ENCODE peak calls at places on chromosomes 2 and 18, in seven cellular contexts. One of them, this sample, is unnamed.

GRCh38 chr18:76346490-76347130 is 148.4 kb downstream of the ZNF516 start:
- DNase-seq in AG04450: no peak
- DNase-seq in H54: no peak
- DNase-seq in NCI-H2081: no peak
- DNase-seq in activated T-cell treated with anti-CD3 and anti-CD28 coated beads, Interleukin-2, amount 50 U/mL, for 72 hours: no peak
- DNase-seq in type B pancreatic cell: no peak
- DNase-seq in AG10803: no peak
- DNase-seq in this sample: no peak

GRCh38 chr18:79488311-79489047 is 92.7 kb downstream of the NFATC1 start:
- DNase-seq in AG04450: no peak
- DNase-seq in H54: no peak
- DNase-seq in NCI-H2081: no peak
- DNase-seq in activated T-cell treated with anti-CD3 and anti-CD28 coated beads, Interleukin-2, amount 50 U/mL, for 72 hours: no peak
- DNase-seq in type B pancreatic cell: no peak
- DNase-seq in AG10803: no peak
- DNase-seq in this sample: no peak

GRCh38 chr18:525066-525797 is 24.7 kb upstream of the COLEC12 start:
- DNase-seq in AG04450: peak
- DNase-seq in H54: peak
- DNase-seq in NCI-H2081: no peak
- DNase-seq in activated T-cell treated with anti-CD3 and anti-CD28 coated beads, Interleukin-2, amount 50 U/mL, for 72 hours: no peak
- DNase-seq in type B pancreatic cell: no peak
- DNase-seq in AG10803: peak
- DNase-seq in this sample: peak

GRCh38 chr2:150555957-150556356 is 68.5 kb upstream of the RND3 start:
- DNase-seq in AG04450: no peak
- DNase-seq in H54: no peak
- DNase-seq in NCI-H2081: no peak
- DNase-seq in activated T-cell treated with anti-CD3 and anti-CD28 coated beads, Interleukin-2, amount 50 U/mL, for 72 hours: no peak
- DNase-seq in type B pancreatic cell: no peak
- DNase-seq in AG10803: peak
- DNase-seq in this sample: no peak

GRCh38 chr2:144675731-144676130 is 155.8 kb upstream of the ZEB2 start:
- DNase-seq in AG04450: no peak
- DNase-seq in H54: no peak
- DNase-seq in NCI-H2081: no peak
- DNase-seq in activated T-cell treated with anti-CD3 and anti-CD28 coated beads, Interleukin-2, amount 50 U/mL, for 72 hours: no peak
- DNase-seq in type B pancreatic cell: no peak
- DNase-seq in AG10803: no peak
- DNase-seq in this sample: no peak

GRCh38 chr2:39604875-39605274 is 60.8 kb upstream of the TMEM178A start:
- DNase-seq in AG04450: no peak
- DNase-seq in H54: no peak
- DNase-seq in NCI-H2081: no peak
- DNase-seq in activated T-cell treated with anti-CD3 and anti-CD28 coated beads, Interleukin-2, amount 50 U/mL, for 72 hours: no peak
- DNase-seq in type B pancreatic cell: no peak
- DNase-seq in AG10803: no peak
- DNase-seq in this sample: no peak

GRCh38 chr18:22921762-22922161 is 11.4 kb upstream of the RBBP8 start:
- DNase-seq in AG04450: no peak
- DNase-seq in H54: no peak
- DNase-seq in NCI-H2081: peak
- DNase-seq in activated T-cell treated with anti-CD3 and anti-CD28 coated beads, Interleukin-2, amount 50 U/mL, for 72 hours: no peak
- DNase-seq in type B pancreatic cell: no peak
- DNase-seq in AG10803: no peak
- DNase-seq in this sample: no peak

GRCh38 chr18:48728204-48728833 is 189.5 kb downstream of the CTIF start:
- DNase-seq in AG04450: peak
- DNase-seq in H54: peak
- DNase-seq in NCI-H2081: no peak
- DNase-seq in activated T-cell treated with anti-CD3 and anti-CD28 coated beads, Interleukin-2, amount 50 U/mL, for 72 hours: no peak
- DNase-seq in type B pancreatic cell: no peak
- DNase-seq in AG10803: peak
- DNase-seq in this sample: peak

GRCh38 chr2:168449419-168449818 is 6.7 kb upstream of the CERS6 start:
- DNase-seq in AG04450: no peak
- DNase-seq in H54: no peak
- DNase-seq in NCI-H2081: no peak
- DNase-seq in activated T-cell treated with anti-CD3 and anti-CD28 coated beads, Interleukin-2, amount 50 U/mL, for 72 hours: no peak
- DNase-seq in type B pancreatic cell: no peak
- DNase-seq in AG10803: no peak
- DNase-seq in this sample: no peak

GRCh38 chr2:98346259-98347236 is at the start of gene CNGA3:
- DNase-seq in AG04450: no peak
- DNase-seq in H54: no peak
- DNase-seq in NCI-H2081: no peak
- DNase-seq in activated T-cell treated with anti-CD3 and anti-CD28 coated beads, Interleukin-2, amount 50 U/mL, for 72 hours: peak
- DNase-seq in type B pancreatic cell: peak
- DNase-seq in AG10803: peak
- DNase-seq in this sample: no peak

GRCh38 chr2:197946562-197946961 is 142.2 kb downstream of the PLCL1 start:
- DNase-seq in AG04450: no peak
- DNase-seq in H54: no peak
- DNase-seq in NCI-H2081: peak
- DNase-seq in activated T-cell treated with anti-CD3 and anti-CD28 coated beads, Interleukin-2, amount 50 U/mL, for 72 hours: no peak
- DNase-seq in type B pancreatic cell: no peak
- DNase-seq in AG10803: no peak
- DNase-seq in this sample: no peak

GRCh38 chr18:25459814-25460213 is 107.8 kb upstream of the ZNF521 start:
- DNase-seq in AG04450: no peak
- DNase-seq in H54: no peak
- DNase-seq in NCI-H2081: no peak
- DNase-seq in activated T-cell treated with anti-CD3 and anti-CD28 coated beads, Interleukin-2, amount 50 U/mL, for 72 hours: no peak
- DNase-seq in type B pancreatic cell: no peak
- DNase-seq in AG10803: peak
- DNase-seq in this sample: no peak

GRCh38 chr2:24418166-24418843 is 58.0 kb upstream of the ITSN2 start:
- DNase-seq in AG04450: no peak
- DNase-seq in H54: no peak
- DNase-seq in NCI-H2081: no peak
- DNase-seq in activated T-cell treated with anti-CD3 and anti-CD28 coated beads, Interleukin-2, amount 50 U/mL, for 72 hours: no peak
- DNase-seq in type B pancreatic cell: no peak
- DNase-seq in AG10803: no peak
- DNase-seq in this sample: no peak